ENCODE peak calls at places on chromosomes 12 and 14, in seven cellular contexts. D, T, U, X, L, F and E are unnamed samples.

GRCh38 chr12:106417926-106418910 is 60.7 kb downstream of the POLR3B start:
- DNase-seq in D (no peak), T (peak), U (no peak), X (no peak), L (no peak), F (peak), E (peak)

GRCh38 chr14:71687115-71687836 is 245.0 kb upstream of the RGS6 start:
- DNase-seq in D (no peak), T (no peak), U (no peak), X (no peak), L (no peak), F (peak), E (no peak)

GRCh38 chr14:101588286-101588975 is 27.1 kb downstream of the DIO3 start:
- DNase-seq in D (peak), T (no peak), U (no peak), X (no peak), L (no peak), F (no peak), E (no peak)

GRCh38 chr12:119683413-119683812 is 15.5 kb downstream of the PRKAB1 start:
- DNase-seq in D (no peak), T (peak), U (no peak), X (no peak), L (no peak), F (peak), E (peak)

GRCh38 chr14:69999246-69999645 is 120.0 kb downstream of the SMOC1 start:
- DNase-seq in D (no peak), T (peak), U (peak), X (no peak), L (no peak), F (peak), E (peak)

GRCh38 chr12:108629824-108630476 is 3.7 kb downstream of the SELPLG start:
- DNase-seq in D (no peak), T (peak), U (no peak), X (peak), L (no peak), F (peak), E (peak)

GRCh38 chr12:47813491-47814196 is 6.1 kb downstream of the HDAC7 start:
- DNase-seq in D (no peak), T (no peak), U (peak), X (no peak), L (no peak), F (no peak), E (no peak)

GRCh38 chr12:121159467-121160307 is 27.0 kb downstream of the P2RX7 start:
- DNase-seq in D (no peak), T (no peak), U (no peak), X (no peak), L (no peak), F (no peak), E (no peak)

GRCh38 chr12:1912580-1913376 is 5.7 kb downstream of the CACNA2D4 start:
- DNase-seq in D (peak), T (no peak), U (no peak), X (no peak), L (no peak), F (no peak), E (no peak)

GRCh38 chr12:25326326-25326725 is 75.6 kb upstream of the KRAS start:
- DNase-seq in D (no peak), T (no peak), U (no peak), X (no peak), L (no peak), F (no peak), E (no peak)

GRCh38 chr12:52228366-52228765 is 4.7 kb upstream of the KRT7 start:
- DNase-seq in D (no peak), T (no peak), U (no peak), X (no peak), L (peak), F (no peak), E (no peak)

GRCh38 chr12:113465808-113466769 is 5.6 kb downstream of the LHX5 start:
- DNase-seq in D (peak), T (no peak), U (no peak), X (no peak), L (no peak), F (no peak), E (no peak)

GRCh38 chr14:21279783-21280182 is at the start of gene RPGRIP1:
- DNase-seq in D (no peak), T (no peak), U (no peak), X (no peak), L (no peak), F (no peak), E (no peak)

GRCh38 chr14:56338674-56339073 is 220.5 kb downstream of the PELI2 start:
- DNase-seq in D (no peak), T (no peak), U (no peak), X (no peak), L (no peak), F (peak), E (no peak)

GRCh38 chr14:78851189-78851588 is 681.0 kb downstream of the NRXN3 start:
- DNase-seq in D (no peak), T (no peak), U (no peak), X (no peak), L (peak), F (no peak), E (no peak)

GRCh38 chr14:105508601-105509000 is 17.6 kb downstream of the TEDC1 start:
- DNase-seq in D (no peak), T (no peak), U (no peak), X (peak), L (no peak), F (no peak), E (no peak)

GRCh38 chr12:92028039-92028709 is 117.5 kb downstream of the BTG1 start:
- DNase-seq in D (no peak), T (peak), U (no peak), X (no peak), L (no peak), F (no peak), E (no peak)

GRCh38 chr12:49930515-49931288 is 19.8 kb upstream of the AQP2 start:
- DNase-seq in D (no peak), T (peak), U (no peak), X (no peak), L (no peak), F (peak), E (peak)

GRCh38 chr12:76183459-76184186 is 99.1 kb upstream of the NAP1L1 start:
- DNase-seq in D (no peak), T (peak), U (no peak), X (no peak), L (no peak), F (peak), E (peak)

GRCh38 chr12:67811437-67812361 is 163.2 kb downstream of the DYRK2 start:
- DNase-seq in D (no peak), T (peak), U (no peak), X (no peak), L (no peak), F (peak), E (peak)

GRCh38 chr12:8948711-8949524 is 527 bp downstream of the M6PR start:
- DNase-seq in D (peak), T (peak), U (no peak), X (peak), L (peak), F (peak), E (peak)

GRCh38 chr12:2453076-2453806 is 341.5 kb upstream of the FKBP4 start:
- DNase-seq in D (no peak), T (no peak), U (no peak), X (no peak), L (no peak), F (no peak), E (no peak)

GRCh38 chr12:122669397-122670070 is 33.6 kb downstream of the HCAR2 start:
- DNase-seq in D (no peak), T (peak), U (no peak), X (peak), L (no peak), F (peak), E (peak)

GRCh38 chr12:71011261-71011660 is 90.7 kb upstream of the PTPRR start:
- DNase-seq in D (no peak), T (no peak), U (no peak), X (no peak), L (no peak), F (no peak), E (peak)

GRCh38 chr12:20317554-20317953 is 50.8 kb upstream of the PDE3A start:
- DNase-seq in D (no peak), T (no peak), U (no peak), X (no peak), L (no peak), F (no peak), E (no peak)

GRCh38 chr14:44449694-44450093 is 57.4 kb downstream of the FSCB start:
- DNase-seq in D (no peak), T (no peak), U (no peak), X (no peak), L (peak), F (no peak), E (no peak)

GRCh38 chr14:90539996-90540395 is 143.2 kb downstream of the CALM1 start:
- DNase-seq in D (no peak), T (no peak), U (no peak), X (no peak), L (no peak), F (no peak), E (no peak)

GRCh38 chr12:68622250-68622649 is 11.6 kb downstream of the RAP1B start:
- DNase-seq in D (no peak), T (no peak), U (no peak), X (no peak), L (no peak), F (no peak), E (no peak)

GRCh38 chr12:27667540-27667939 is 28.7 kb upstream of the REP15 start:
- DNase-seq in D (no peak), T (peak), U (no peak), X (peak), L (no peak), F (peak), E (peak)

GRCh38 chr14:98458702-98459101 is 813.3 kb downstream of the BCL11B start:
- DNase-seq in D (no peak), T (no peak), U (no peak), X (no peak), L (no peak), F (no peak), E (no peak)

GRCh38 chr12:48686037-48686595 is 4.1 kb upstream of the KANSL2 start:
- DNase-seq in D (no peak), T (no peak), U (no peak), X (no peak), L (no peak), F (no peak), E (no peak)

GRCh38 chr12:93387780-93388179 is 10.1 kb downstream of the NUDT4 start:
- DNase-seq in D (no peak), T (peak), U (no peak), X (no peak), L (no peak), F (peak), E (peak)

GRCh38 chr12:32671930-32672785 is 6.9 kb upstream of the DNM1L start:
- DNase-seq in D (peak), T (peak), U (no peak), X (no peak), L (peak), F (peak), E (peak)

GRCh38 chr14:46063872-46064271 is 587.7 kb downstream of the RPL10L start:
- DNase-seq in D (peak), T (no peak), U (no peak), X (no peak), L (peak), F (no peak), E (no peak)

GRCh38 chr14:31138301-31138700 is 69.3 kb downstream of the HECTD1 start:
- DNase-seq in D (no peak), T (no peak), U (no peak), X (no peak), L (no peak), F (peak), E (no peak)

GRCh38 chr12:12936983-12937491 is 14.9 kb downstream of the GPRC5D start:
- DNase-seq in D (no peak), T (no peak), U (no peak), X (no peak), L (no peak), F (no peak), E (no peak)

GRCh38 chr12:110222433-110222832 is 58.6 kb upstream of the ATP2A2 start:
- DNase-seq in D (no peak), T (no peak), U (no peak), X (no peak), L (no peak), F (no peak), E (no peak)

GRCh38 chr12:110224379-110225304 is 56.4 kb upstream of the ATP2A2 start:
- DNase-seq in D (peak), T (peak), U (no peak), X (peak), L (peak), F (peak), E (peak)

GRCh38 chr12:110223777-110224378 is 57.2 kb upstream of the ATP2A2 start:
- DNase-seq in D (no peak), T (no peak), U (no peak), X (no peak), L (no peak), F (peak), E (no peak)

GRCh38 chr12:110217996-110218674 is 62.9 kb upstream of the ATP2A2 start:
- DNase-seq in D (no peak), T (no peak), U (no peak), X (no peak), L (no peak), F (no peak), E (no peak)

GRCh38 chr12:110222027-110222426 is 59.0 kb upstream of the ATP2A2 start:
- DNase-seq in D (no peak), T (no peak), U (no peak), X (no peak), L (no peak), F (no peak), E (no peak)
- H3K4me3 ChIP-seq in D (no peak), T (no peak), U (no peak), X (no peak), L (no peak), F (no peak), E (no peak)

DNA sequence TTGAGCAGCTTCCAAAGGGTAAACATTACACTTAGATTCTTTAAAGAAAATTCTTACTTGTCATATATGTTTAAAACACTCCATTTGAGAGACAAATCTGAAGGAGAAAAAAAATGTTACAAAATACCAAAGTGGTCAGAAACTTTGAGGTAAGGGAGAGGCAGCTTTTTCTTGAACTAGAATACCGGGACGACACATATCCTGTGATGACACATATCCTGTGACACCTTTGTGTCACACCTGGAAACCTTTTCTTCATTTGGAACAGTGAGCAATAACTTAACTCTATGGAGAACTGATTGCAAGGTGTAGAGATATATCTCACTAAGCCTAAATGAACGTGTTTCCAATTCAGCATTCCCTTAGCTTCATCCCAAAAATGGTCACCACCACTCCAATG is 4.6 kb upstream of the GRIN2B start:
- DNase-seq in D (no peak), T (no peak), U (no peak), X (no peak), L (no peak), F (no peak), E (no peak)
- H3K4me3 ChIP-seq in D (no peak), T (no peak), U (no peak), X (no peak), L (no peak), F (no peak), E (no peak)

GRCh38 chr12:46526231-46526630 is 153.7 kb upstream of the SLC38A2 start:
- DNase-seq in D (no peak), T (no peak), U (no peak), X (no peak), L (no peak), F (no peak), E (no peak)

GRCh38 chr12:46524778-46525177 is 152.2 kb upstream of the SLC38A2 start:
- DNase-seq in D (peak), T (peak), U (no peak), X (peak), L (no peak), F (peak), E (peak)

GRCh38 chr12:46522141-46522540 is 149.6 kb upstream of the SLC38A2 start:
- DNase-seq in D (no peak), T (no peak), U (no peak), X (no peak), L (no peak), F (no peak), E (no peak)

GRCh38 chr12:46523446-46523845 is 150.9 kb upstream of the SLC38A2 start:
- DNase-seq in D (no peak), T (no peak), U (no peak), X (no peak), L (no peak), F (peak), E (peak)

DNA sequence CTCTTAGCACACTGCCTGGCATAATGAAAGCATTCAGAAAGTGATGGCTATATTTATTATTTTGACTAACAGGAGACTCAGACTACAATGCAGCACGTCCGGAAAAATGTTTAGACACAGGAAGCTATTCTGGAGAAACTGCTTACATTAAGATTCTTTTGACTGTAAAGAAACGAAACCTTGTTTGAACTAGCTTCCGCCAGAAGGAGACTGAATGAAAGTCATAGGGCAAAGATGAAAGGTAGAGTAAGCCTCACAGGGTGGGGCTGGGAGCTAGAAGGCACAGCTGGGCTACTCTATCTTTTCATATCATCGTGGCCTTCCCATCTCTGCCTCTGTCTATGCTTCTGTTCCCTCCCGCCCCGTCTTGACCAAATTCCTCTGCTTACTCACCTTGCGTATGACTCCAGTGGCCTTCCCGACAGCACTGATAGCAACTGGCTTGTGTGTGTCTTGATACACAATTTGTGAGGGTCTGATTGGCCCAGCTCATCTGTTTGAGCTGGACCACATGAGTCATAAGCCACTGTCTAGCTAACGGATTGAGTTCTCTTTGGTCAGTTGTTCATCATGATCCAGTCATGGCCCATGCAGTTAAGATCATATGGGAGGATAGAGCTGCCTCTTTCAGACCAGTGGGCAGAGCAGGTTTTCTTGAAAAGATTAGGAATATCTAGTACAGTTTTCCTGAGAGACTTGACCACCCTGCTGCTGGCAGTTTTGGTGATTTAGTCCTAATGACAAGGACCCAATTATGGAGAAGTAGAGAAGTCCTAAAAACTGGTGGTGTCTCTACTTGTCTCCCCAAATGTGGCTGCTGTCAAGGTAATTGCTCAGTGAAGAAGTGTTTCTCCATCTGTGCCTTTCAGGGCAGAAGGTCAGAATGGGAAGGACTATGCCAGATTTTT is 151.5 kb upstream of the SLC38A2 start:
- DNase-seq in D (no peak), T (peak), U (no peak), X (no peak), L (no peak), F (peak), E (peak)
- H3K4me3 ChIP-seq in D (peak), T (peak), U (no peak), X (no peak), L (no peak), F (peak), E (peak)

GRCh38 chr14:92360666-92361370 is 37.9 kb downstream of the SLC24A4 start:
- DNase-seq in D (no peak), T (no peak), U (no peak), X (no peak), L (no peak), F (no peak), E (no peak)
- H3K4me3 ChIP-seq in D (no peak), T (no peak), U (no peak), X (no peak), L (no peak), F (no peak), E (no peak)

DNA sequence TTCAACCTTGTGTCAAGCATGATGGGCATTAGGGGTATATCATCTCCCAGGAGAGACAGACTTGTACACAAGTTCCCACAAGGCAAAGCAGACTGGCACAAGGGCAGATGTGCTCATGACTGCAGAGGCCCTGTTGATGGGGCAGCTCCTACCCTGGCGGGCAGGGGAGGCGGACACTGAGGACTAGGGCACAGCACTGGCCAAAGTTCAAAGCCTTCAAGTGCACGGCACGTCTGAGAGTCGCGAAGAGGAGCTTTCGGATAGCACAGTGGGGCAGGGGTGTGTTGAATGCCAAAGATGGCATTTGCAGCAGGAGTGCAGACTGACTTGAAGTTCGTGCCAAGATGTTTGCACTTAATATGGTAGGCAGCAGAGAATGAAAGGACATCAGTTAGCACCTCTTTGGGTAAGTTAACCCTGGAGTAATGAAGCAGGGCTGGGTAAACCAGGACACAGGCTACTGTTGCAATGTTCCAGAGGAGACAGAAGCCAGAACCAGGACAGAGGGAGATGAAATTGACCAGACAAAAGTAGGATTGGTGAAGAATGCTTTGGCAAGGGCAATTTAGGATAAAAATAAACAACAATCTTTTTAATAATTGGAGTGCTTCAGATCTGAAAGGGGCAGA is 6.7 kb upstream of the EML1 start:
- DNase-seq in D (no peak), T (no peak), U (no peak), X (no peak), L (no peak), F (no peak), E (no peak)
- H3K4me3 ChIP-seq in D (no peak), T (no peak), U (no peak), X (no peak), L (no peak), F (no peak), E (no peak)

GRCh38 chr14:75070383-75070782 is 942 bp downstream of the ZC2HC1C start:
- DNase-seq in D (no peak), T (no peak), U (peak), X (no peak), L (no peak), F (no peak), E (no peak)
- H3K4me3 ChIP-seq in D (no peak), T (no peak), U (peak), X (no peak), L (peak), F (no peak), E (no peak)